ENCODE peak calls at places on chromosomes 6 and 20, in four cellular contexts. One of them, this sample, is unnamed.
A peak's percentile ranks its signal among the peaks of the same experiment; 100 is the strongest.

GRCh38 chr20:48656661-48657211 is 171.1 kb downstream of the PREX1 start:
- DNase-seq in GM20000: no peak
- DNase-seq in uterus: no peak
- DNase-seq in lung: no peak
- DNase-seq in this sample: no peak

GRCh38 chr6:7628915-7629314 is 38.9 kb downstream of the SNRNP48 start:
- DNase-seq in uterus: no peak
- DNase-seq in lung: no peak
- DNase-seq in GM20000: no peak
- DNase-seq in this sample: no peak

GRCh38 chr6:56528412-56528841 is 114.3 kb downstream of the DST start:
- DNase-seq in uterus: no peak
- DNase-seq in GM20000: no peak
- DNase-seq in lung: no peak
- DNase-seq in this sample: no peak

GRCh38 chr6:16762265-16762546 is 946 bp upstream of the ATXN1 start:
- DNase-seq in uterus: no peak
- DNase-seq in GM20000: peak; percentile 54
- DNase-seq in lung: no peak
- DNase-seq in this sample: no peak

GRCh38 chr20:35327074-35327976 is 35.1 kb upstream of the FAM83C start:
- DNase-seq in lung: no peak
- DNase-seq in uterus: no peak
- DNase-seq in GM20000: no peak
- DNase-seq in this sample: no peak

GRCh38 chr6:133799043-133799442 is 89.9 kb upstream of the TCF21 start:
- DNase-seq in uterus: no peak
- DNase-seq in GM20000: no peak
- DNase-seq in lung: no peak
- DNase-seq in this sample: no peak

GRCh38 chr6:235763-236360 is 56.4 kb upstream of the DUSP22 start:
- DNase-seq in GM20000: no peak
- DNase-seq in uterus: peak; percentile 37
- DNase-seq in lung: no peak
- DNase-seq in this sample: no peak

GRCh38 chr6:106097368-106098231 is 11.5 kb downstream of the PRDM1 start:
- DNase-seq in uterus: no peak
- DNase-seq in lung: no peak
- DNase-seq in GM20000: peak; percentile 61
- DNase-seq in this sample: no peak

DNA sequence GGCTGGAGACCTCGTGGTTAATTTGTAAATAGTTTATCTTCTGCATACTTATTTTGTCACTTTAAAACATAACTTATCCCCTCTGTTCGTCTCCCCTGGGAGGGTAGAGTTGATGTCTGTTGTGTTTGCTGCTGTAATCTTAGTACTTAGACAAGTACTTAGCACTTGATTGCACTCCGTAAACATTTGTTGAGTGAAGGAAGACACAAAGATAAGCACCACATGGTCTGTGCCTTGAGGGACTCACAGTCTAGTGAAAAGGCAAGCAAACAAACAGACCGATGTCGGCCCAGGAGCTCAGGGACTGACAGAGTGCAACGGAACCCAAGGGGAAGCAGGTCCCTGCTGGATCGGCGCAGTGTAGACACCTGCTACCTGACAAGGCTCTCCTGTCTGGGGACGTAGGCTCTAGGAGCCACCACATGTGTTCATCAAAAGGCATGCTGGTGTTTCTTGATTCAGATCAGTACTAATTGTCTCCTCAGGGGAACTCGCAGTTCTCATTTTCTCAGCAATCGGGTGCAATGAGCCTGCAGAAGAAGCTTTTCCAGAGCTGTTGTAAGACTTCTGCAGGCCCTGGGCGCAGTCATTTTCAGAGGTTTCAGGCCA is 31.4 kb downstream of the EDN3 start:
- DNase-seq in uterus: no peak
- DNase-seq in GM20000: no peak
- DNase-seq in lung: no peak
- DNase-seq in this sample: no peak
- TF ChIP-seq CTCF in uterus: no peak
- TF ChIP-seq CTCF in GM20000: no peak
- TF ChIP-seq CTCF in lung: no peak
- TF ChIP-seq CTCF in this sample: no peak

DNA sequence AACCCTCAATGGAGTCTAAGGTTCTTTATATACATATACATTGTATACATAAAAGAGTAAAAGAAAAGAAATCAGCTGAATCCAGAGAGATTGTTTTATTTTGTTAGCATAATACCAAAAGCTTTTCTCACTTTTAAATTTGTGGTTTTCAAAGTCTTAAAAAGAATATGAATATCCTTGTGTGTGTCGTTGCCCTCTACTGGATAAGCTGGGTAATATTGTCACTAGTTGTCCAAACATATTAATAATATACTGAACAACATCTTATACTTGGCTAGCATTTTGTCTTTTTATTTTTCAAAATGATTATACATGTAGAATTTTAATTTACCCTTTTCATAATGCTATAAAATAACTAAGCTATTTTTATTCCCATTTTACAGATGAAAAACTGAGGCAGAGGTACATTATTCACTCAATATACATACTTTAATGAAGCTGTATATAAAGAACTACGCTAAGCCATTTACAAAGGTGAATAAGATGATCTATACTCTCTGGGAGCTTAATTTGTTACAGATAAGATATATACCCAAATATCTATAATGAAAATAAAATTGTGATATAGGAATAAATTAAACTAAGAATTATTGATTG is 531.7 kb downstream of the TFAP2B start:
- DNase-seq in GM20000: peak; percentile 5
- DNase-seq in uterus: no peak
- DNase-seq in lung: no peak
- DNase-seq in this sample: no peak
- TF ChIP-seq CTCF in GM20000: peak; percentile 18
- TF ChIP-seq CTCF in uterus: no peak
- TF ChIP-seq CTCF in lung: no peak
- TF ChIP-seq CTCF in this sample: peak; percentile 87

GRCh38 chr6:90294989-90295853 is 1.4 kb downstream of the BACH2 start:
- DNase-seq in GM20000: peak; percentile 61
- DNase-seq in uterus: peak; percentile 49
- DNase-seq in lung: peak; percentile 31
- DNase-seq in this sample: no peak

GRCh38 chr6:90297124-90297865 is 652 bp upstream of the BACH2 start:
- DNase-seq in GM20000: no peak
- DNase-seq in uterus: peak; percentile 43
- DNase-seq in lung: no peak
- DNase-seq in this sample: no peak

GRCh38 chr6:90296346-90297123 is at the start of gene BACH2:
- DNase-seq in GM20000: peak; percentile 87
- DNase-seq in lung: peak; percentile 90
- DNase-seq in uterus: peak; percentile 95
- DNase-seq in this sample: no peak

GRCh38 chr6:90294614-90294988 is 2.0 kb downstream of the BACH2 start:
- DNase-seq in GM20000: no peak
- DNase-seq in uterus: peak; percentile 25
- DNase-seq in lung: no peak
- DNase-seq in this sample: no peak

GRCh38 chr6:90295854-90296345 is 743 bp downstream of the BACH2 start:
- DNase-seq in uterus: peak; percentile 85
- DNase-seq in GM20000: peak; percentile 63
- DNase-seq in lung: peak; percentile 47
- DNase-seq in this sample: no peak
- TF ChIP-seq CTCF in uterus: no peak
- TF ChIP-seq CTCF in GM20000: no peak
- TF ChIP-seq CTCF in lung: no peak
- TF ChIP-seq CTCF in this sample: peak; percentile 53

GRCh38 chr6:34791164-34791841 is 580 bp upstream of the BLTP3A start:
- DNase-seq in lung: peak; percentile 32
- DNase-seq in uterus: peak; percentile 30
- DNase-seq in GM20000: peak; percentile 78
- DNase-seq in this sample: no peak
- TF ChIP-seq CTCF in lung: no peak
- TF ChIP-seq CTCF in uterus: no peak
- TF ChIP-seq CTCF in GM20000: peak; percentile 40
- TF ChIP-seq CTCF in this sample: peak; percentile 65

GRCh38 chr6:30102701-30103629 is 9.9 kb downstream of the TRIM31 start:
- DNase-seq in lung: peak; percentile 86
- DNase-seq in uterus: peak; percentile 91
- DNase-seq in GM20000: peak; percentile 93
- DNase-seq in this sample: no peak

GRCh38 chr6:30101423-30101938 is 11.4 kb downstream of the TRIM31 start:
- DNase-seq in uterus: no peak
- DNase-seq in GM20000: peak; percentile 63
- DNase-seq in lung: no peak
- DNase-seq in this sample: no peak

GRCh38 chr6:30100585-30101422 is 12.1 kb downstream of the TRIM31 start:
- DNase-seq in lung: peak; percentile 38
- DNase-seq in uterus: no peak
- DNase-seq in GM20000: peak; percentile 49
- DNase-seq in this sample: no peak

GRCh38 chr6:30103630-30104179 is 9.2 kb downstream of the TRIM31 start:
- DNase-seq in GM20000: no peak
- DNase-seq in uterus: no peak
- DNase-seq in lung: no peak
- DNase-seq in this sample: no peak

GRCh38 chr6:30101939-30102700 is 10.8 kb downstream of the TRIM31 start:
- DNase-seq in GM20000: peak; percentile 89
- DNase-seq in uterus: peak; percentile 86
- DNase-seq in lung: peak; percentile 88
- DNase-seq in this sample: peak; percentile 95
- TF ChIP-seq CTCF in GM20000: no peak
- TF ChIP-seq CTCF in uterus: peak; percentile 1
- TF ChIP-seq CTCF in lung: no peak
- TF ChIP-seq CTCF in this sample: peak; percentile 67

DNA sequence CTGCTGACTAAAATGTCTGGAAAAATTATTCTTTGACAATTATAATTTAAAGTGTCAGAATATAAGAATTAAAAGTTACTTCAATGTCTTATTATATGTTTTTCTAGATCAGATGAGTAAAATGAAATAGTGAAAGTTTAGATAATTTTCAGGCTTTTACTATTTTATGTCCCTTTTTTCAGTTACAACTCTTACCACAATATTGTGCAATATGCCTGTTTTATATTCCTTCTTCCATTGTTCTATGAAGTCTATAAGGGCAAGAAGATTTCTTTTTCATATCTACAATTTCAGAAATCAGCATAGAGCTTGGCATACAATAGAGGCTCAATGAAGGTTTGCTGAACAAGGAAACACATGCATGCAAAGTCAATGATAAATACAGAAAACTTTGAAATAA is 401.2 kb upstream of the HTR1E start:
- DNase-seq in GM20000: no peak
- DNase-seq in lung: no peak
- DNase-seq in uterus: no peak
- DNase-seq in this sample: no peak
- TF ChIP-seq CTCF in GM20000: no peak
- TF ChIP-seq CTCF in lung: no peak
- TF ChIP-seq CTCF in uterus: no peak
- TF ChIP-seq CTCF in this sample: no peak

DNA sequence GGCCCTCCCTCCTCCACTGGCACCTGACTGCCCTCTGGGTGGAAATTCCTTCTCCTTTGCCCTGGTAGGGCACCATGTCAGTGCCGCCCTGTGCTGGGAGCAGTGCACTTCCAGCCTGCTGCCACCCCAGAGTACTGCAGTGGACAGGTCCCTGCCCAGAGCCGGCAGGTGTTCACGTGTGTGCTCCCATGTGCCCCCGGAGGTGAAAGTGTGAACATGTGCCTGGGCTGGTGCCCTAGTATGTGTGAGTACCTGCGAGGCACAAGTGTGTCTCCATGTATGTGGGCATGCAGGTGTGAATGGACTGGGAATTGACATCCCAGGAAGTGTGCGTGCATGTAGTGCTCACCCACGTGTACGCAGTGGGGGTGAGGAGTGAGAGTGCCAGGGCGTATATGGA is 29.4 kb downstream of the SDCBP2 start:
- DNase-seq in lung: no peak
- DNase-seq in GM20000: no peak
- DNase-seq in uterus: no peak
- DNase-seq in this sample: no peak
- TF ChIP-seq CTCF in lung: no peak
- TF ChIP-seq CTCF in GM20000: no peak
- TF ChIP-seq CTCF in uterus: no peak
- TF ChIP-seq CTCF in this sample: peak; percentile 34

GRCh38 chr6:149043476-149044130 is 273.9 kb upstream of the TAB2 start:
- DNase-seq in lung: no peak
- DNase-seq in uterus: no peak
- DNase-seq in GM20000: peak; percentile 21
- DNase-seq in this sample: no peak
- TF ChIP-seq CTCF in lung: no peak
- TF ChIP-seq CTCF in uterus: no peak
- TF ChIP-seq CTCF in GM20000: no peak
- TF ChIP-seq CTCF in this sample: peak; percentile 69

GRCh38 chr20:30919514-30920188 is 337.8 kb upstream of the DEFB115 start:
- DNase-seq in uterus: no peak
- DNase-seq in lung: no peak
- DNase-seq in GM20000: no peak
- DNase-seq in this sample: no peak

GRCh38 chr20:30921286-30922071 is 336.0 kb upstream of the DEFB115 start:
- DNase-seq in lung: no peak
- DNase-seq in uterus: no peak
- DNase-seq in GM20000: no peak
- DNase-seq in this sample: no peak

GRCh38 chr20:30922129-30922528 is 335.3 kb upstream of the DEFB115 start:
- DNase-seq in lung: no peak
- DNase-seq in GM20000: no peak
- DNase-seq in uterus: no peak
- DNase-seq in this sample: no peak
- TF ChIP-seq CTCF in lung: no peak
- TF ChIP-seq CTCF in GM20000: no peak
- TF ChIP-seq CTCF in uterus: no peak
- TF ChIP-seq CTCF in this sample: no peak

DNA sequence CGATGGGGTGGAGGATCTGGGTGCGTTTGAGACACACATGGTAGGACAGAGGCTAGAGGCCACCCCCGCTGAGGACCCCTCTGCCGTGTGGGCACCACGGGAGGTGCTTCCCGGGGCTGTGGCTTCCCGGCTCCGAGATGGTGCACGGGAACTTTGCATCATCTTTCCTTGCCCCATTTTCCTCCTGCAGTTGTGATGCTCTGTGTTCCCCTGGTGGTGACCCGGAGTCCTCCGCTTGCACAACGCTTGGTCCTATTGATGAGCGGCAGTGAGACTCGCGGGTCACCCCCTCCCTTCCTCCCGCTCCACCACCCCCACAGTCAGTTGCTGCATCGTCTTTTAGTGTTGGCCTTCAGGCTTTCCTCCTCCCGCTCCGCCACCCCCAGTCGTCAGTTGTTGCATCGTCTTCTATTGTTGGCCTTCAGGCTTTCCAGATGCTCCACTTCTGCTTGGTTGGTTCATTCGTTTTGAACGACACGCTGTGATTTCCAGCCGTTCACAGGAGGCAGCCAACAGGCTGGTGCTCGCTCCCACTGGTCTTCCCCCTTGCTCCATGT is 37.3 kb downstream of the PYGB start:
- DNase-seq in lung: no peak
- DNase-seq in GM20000: no peak
- DNase-seq in uterus: no peak
- DNase-seq in this sample: peak; percentile 65
- TF ChIP-seq CTCF in lung: no peak
- TF ChIP-seq CTCF in GM20000: no peak
- TF ChIP-seq CTCF in uterus: no peak
- TF ChIP-seq CTCF in this sample: peak; percentile 21